ENCODE peak calls at places on chromosomes 3 and 15, in six cellular contexts. A, Q, I, Y, U and C are unnamed samples.

GRCh38 chr3:11096266-11097135 is 57.8 kb upstream of the HRH1 start:
- DNase-seq in U (peak), I (peak), Q (peak), Y (peak), A (peak), C (no peak)

GRCh38 chr3:80496452-80496851 is 728.7 kb upstream of the ROBO1 start:
- DNase-seq in Y (no peak), I (no peak), U (no peak), A (no peak), Q (no peak), C (no peak)

GRCh38 chr3:161291191-161291901 is 70.2 kb downstream of the NMD3 start:
- DNase-seq in U (no peak), Y (no peak), A (no peak), I (no peak), Q (no peak), C (no peak)

GRCh38 chr3:194083253-194084224 is 52.4 kb upstream of the HES1 start:
- DNase-seq in A (no peak), U (no peak), Q (peak), I (no peak), Y (no peak), C (no peak)

GRCh38 chr3:159787191-159787590 is 201.4 kb upstream of the IL12A start:
- DNase-seq in Y (peak), I (peak), Q (peak), U (no peak), A (peak), C (no peak)

GRCh38 chr3:185420762-185421161 is 57.8 kb downstream of the MAP3K13 start:
- DNase-seq in U (no peak), I (no peak), A (no peak), Y (no peak), Q (no peak), C (no peak)

GRCh38 chr15:81400640-81401236 is 26.7 kb upstream of the TMC3 start:
- DNase-seq in A (peak), Y (peak), I (peak), U (no peak), Q (peak), C (peak)

GRCh38 chr3:1228289-1228688 is 135.5 kb downstream of the CNTN6 start:
- DNase-seq in I (no peak), Q (no peak), U (no peak), Y (no peak), A (no peak), C (no peak)

GRCh38 chr3:191721390-191721801 is 260.4 kb downstream of the PYDC2 start:
- DNase-seq in Y (no peak), Q (no peak), I (no peak), U (no peak), A (no peak), C (no peak)

GRCh38 chr3:11168881-11169805 is 14.8 kb downstream of the HRH1 start:
- DNase-seq in Q (peak), A (peak), I (no peak), Y (no peak), U (no peak), C (no peak)

GRCh38 chr15:31732695-31733094 is 297.6 kb upstream of the CHRNA7 start:
- DNase-seq in I (no peak), A (no peak), Q (no peak), Y (no peak), U (no peak), C (no peak)

GRCh38 chr3:65963787-65964707 is 74.7 kb downstream of the MAGI1 start:
- DNase-seq in U (no peak), A (peak), Y (peak), I (peak), Q (peak), C (no peak)

GRCh38 chr3:67384790-67385397 is 269.5 kb downstream of the SUCLG2 start:
- DNase-seq in Q (peak), U (peak), Y (peak), A (peak), I (peak), C (peak)

GRCh38 chr3:195077611-195078540 is 193.1 kb downstream of the XXYLT1 start:
- DNase-seq in Q (no peak), A (no peak), I (no peak), Y (no peak), U (no peak), C (no peak)

GRCh38 chr3:32109256-32109655 is 2.8 kb downstream of the GPD1L start:
- DNase-seq in Y (peak), U (no peak), A (peak), Q (peak), I (peak), C (no peak)

GRCh38 chr15:62895139-62895866 is 147.2 kb upstream of the TPM1 start:
- DNase-seq in A (peak), U (no peak), Q (peak), Y (no peak), I (peak), C (no peak)

GRCh38 chr3:55697177-55697865 is 210.2 kb upstream of the WNT5A start:
- DNase-seq in U (no peak), Y (no peak), Q (no peak), A (no peak), I (no peak), C (no peak)

GRCh38 chr3:36852071-36852470 is 87.7 kb upstream of the DCLK3 start:
- DNase-seq in U (no peak), Y (no peak), Q (no peak), A (no peak), I (no peak), C (no peak)

GRCh38 chr3:157572559-157573270 is 69.5 kb upstream of the VEPH1 start:
- DNase-seq in Q (peak), Y (peak), I (peak), U (no peak), A (peak), C (peak)

GRCh38 chr3:196227086-196227485 is 10.8 kb downstream of the SLC51A start:
- DNase-seq in I (no peak), A (no peak), Q (no peak), Y (no peak), U (no peak), C (no peak)

GRCh38 chr3:112388972-112389371 is 56.0 kb downstream of the CD200 start:
- DNase-seq in Q (no peak), U (no peak), I (no peak), Y (no peak), A (no peak), C (no peak)

GRCh38 chr3:124032351-124032880 is 40.5 kb upstream of the ROPN1 start:
- DNase-seq in Y (peak), Q (peak), A (no peak), I (peak), U (peak), C (peak)

GRCh38 chr3:126961191-126961790 is 21.6 kb upstream of the PLXNA1 start:
- DNase-seq in Q (peak), A (peak), U (no peak), Y (no peak), I (peak), C (no peak)

GRCh38 chr15:93052090-93052892 is 36.7 kb downstream of the RGMA start:
- DNase-seq in U (no peak), I (no peak), Y (no peak), Q (no peak), A (no peak), C (no peak)

GRCh38 chr3:72820405-72820804 is 27.8 kb downstream of the SHQ1 start:
- DNase-seq in Q (peak), I (no peak), A (peak), U (no peak), Y (no peak), C (no peak)

GRCh38 chr3:163521261-163521660 is 1557.0 kb downstream of the SI start:
- DNase-seq in A (no peak), I (no peak), U (no peak), Q (no peak), Y (no peak), C (no peak)

GRCh38 chr15:52785672-52786406 is 4.3 kb downstream of the ONECUT1 start:
- DNase-seq in I (no peak), U (no peak), Y (peak), A (no peak), Q (no peak), C (peak)

GRCh38 chr15:56805466-56806146 is 72.3 kb upstream of the ZNF280D start:
- DNase-seq in Q (peak), A (peak), Y (peak), U (no peak), I (peak), C (no peak)

GRCh38 chr15:69082041-69082502 is 67.6 kb downstream of the NOX5 start:
- DNase-seq in Y (no peak), Q (peak), I (peak), U (no peak), A (peak), C (no peak)

GRCh38 chr3:123667784-123668183 is 82.9 kb upstream of the HACD2 start:
- DNase-seq in A (peak), U (no peak), Y (no peak), Q (no peak), I (no peak), C (no peak)

GRCh38 chr3:179688847-179689246 is 36.0 kb downstream of the USP13 start:
- DNase-seq in Q (no peak), U (no peak), A (peak), I (no peak), Y (no peak), C (no peak)

GRCh38 chr3:122794779-122795673 is at the start of gene SLC49A4:
- DNase-seq in A (peak), U (peak), Y (peak), I (peak), Q (peak), C (peak)

GRCh38 chr15:23857028-23857641 is 170.0 kb upstream of the NDN start:
- DNase-seq in U (peak), A (peak), I (peak), Y (peak), Q (peak), C (peak)

DNA sequence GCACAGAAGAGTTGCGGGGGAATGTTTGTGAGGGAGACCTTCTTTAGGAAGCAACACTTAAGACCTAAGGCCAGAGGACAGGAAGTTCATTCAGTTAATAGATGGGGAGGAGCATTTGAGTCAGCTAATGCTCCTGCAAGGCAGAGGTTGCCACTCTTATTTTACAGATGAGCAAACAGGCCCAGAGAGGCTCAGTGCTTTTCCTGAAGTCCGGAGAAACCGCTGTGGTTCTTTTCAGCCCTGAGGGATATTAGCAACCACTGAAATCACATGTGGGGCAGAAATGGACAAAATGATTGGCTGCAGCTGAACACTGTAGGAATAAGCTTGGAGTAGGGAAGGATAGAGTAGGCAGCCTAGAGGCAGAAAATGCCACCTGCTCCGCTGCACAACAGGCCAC is 33.3 kb upstream of the RTP4 start:
- DNase-seq in Q (no peak), A (no peak), Y (no peak), U (no peak), I (no peak), C (no peak)
- H3K23ac ChIP-seq in Q (no peak), A (no peak), Y (no peak), U (no peak), I (no peak), C (no peak)

GRCh38 chr15:77623878-77624524 is 8.7 kb downstream of the LINGO1 start:
- DNase-seq in Q (peak), I (no peak), U (no peak), A (no peak), Y (no peak), C (no peak)

GRCh38 chr15:77624868-77625267 is 7.8 kb downstream of the LINGO1 start:
- DNase-seq in I (no peak), Q (no peak), Y (no peak), A (no peak), U (no peak), C (no peak)

GRCh38 chr15:77622212-77622941 is 10.3 kb downstream of the LINGO1 start:
- DNase-seq in I (no peak), A (no peak), Y (peak), Q (peak), U (peak), C (no peak)

GRCh38 chr15:77621847-77622211 is 10.9 kb downstream of the LINGO1 start:
- DNase-seq in U (no peak), A (no peak), Y (no peak), I (no peak), Q (no peak), C (no peak)

DNA sequence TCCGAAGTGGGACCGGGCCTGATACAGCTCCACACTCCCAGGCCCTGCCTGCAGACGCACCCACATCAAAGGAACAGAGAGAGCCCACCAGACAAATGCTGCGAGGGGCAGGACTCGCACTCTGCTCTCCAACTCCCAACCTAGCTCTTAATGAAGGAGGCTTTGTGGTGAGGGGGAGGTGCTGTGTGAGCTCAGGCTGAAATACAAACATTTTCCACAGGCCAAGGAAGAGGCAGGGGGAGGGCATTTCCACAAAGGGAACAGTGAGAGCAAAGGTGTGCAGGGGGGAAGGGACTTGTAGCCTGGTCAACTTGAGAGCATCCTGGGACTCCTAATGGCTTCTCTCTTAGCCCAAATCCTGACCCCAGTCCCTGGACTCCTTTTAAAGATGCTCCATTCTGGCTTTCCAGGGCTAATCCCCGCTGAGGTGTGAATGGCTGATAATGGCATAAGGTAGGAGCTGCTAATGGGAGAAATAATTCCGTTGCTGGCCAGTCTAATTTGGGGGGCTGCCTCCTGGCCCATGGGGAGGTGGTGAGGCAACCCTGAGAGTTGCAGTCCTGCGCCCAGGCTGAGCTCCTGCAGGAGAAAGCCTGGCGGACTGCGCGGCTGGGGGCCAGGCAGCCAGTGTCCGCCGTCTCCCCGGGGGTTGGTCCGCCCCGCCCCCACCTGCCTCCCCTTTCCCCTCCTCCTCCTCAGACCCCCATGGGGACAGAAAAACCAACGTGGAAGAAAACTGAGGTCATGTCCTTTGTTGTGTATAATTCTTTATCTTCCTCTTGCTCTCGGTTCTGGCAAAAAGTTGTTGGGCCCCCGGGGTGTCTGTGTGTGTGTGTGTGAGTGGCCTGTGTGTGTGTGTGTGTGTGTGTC is 9.5 kb downstream of the LINGO1 start:
- DNase-seq in U (no peak), Y (peak), Q (peak), A (no peak), I (no peak), C (no peak)
- H3K23ac ChIP-seq in U (no peak), Y (peak), Q (no peak), A (no peak), I (no peak), C (no peak)

DNA sequence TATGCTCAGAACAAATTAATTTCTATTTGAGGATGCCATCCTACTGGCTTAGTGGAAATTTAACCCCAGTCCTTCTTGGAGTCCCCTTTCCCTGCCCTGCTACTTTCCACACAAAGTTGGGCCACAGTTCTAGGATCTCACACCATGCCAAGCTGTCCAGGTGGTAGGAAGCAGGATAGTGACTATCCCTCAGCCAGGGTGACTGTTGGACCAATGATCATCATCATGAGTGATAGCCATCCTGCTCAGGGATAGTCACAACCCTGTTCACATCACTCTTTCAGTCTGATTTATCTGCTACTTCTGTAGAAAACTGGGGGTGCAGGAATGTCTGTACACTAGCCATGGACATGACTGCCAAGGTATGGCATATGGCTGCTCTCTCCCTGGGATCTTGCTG is 12.8 kb downstream of the HRG start:
- DNase-seq in I (no peak), Y (no peak), U (no peak), Q (no peak), A (no peak), C (no peak)
- H3K23ac ChIP-seq in I (no peak), Y (no peak), U (no peak), Q (no peak), A (no peak), C (no peak)

GRCh38 chr15:73727330-73728018 is 25.7 kb downstream of the INSYN1 start:
- DNase-seq in I (no peak), A (peak), Y (no peak), U (no peak), Q (peak), C (no peak)

GRCh38 chr15:73723146-73723545 is 30.0 kb downstream of the INSYN1 start:
- DNase-seq in U (no peak), A (no peak), Y (no peak), Q (no peak), I (no peak), C (no peak)

GRCh38 chr15:73722425-73722824 is 30.7 kb downstream of the INSYN1 start:
- DNase-seq in Q (no peak), U (no peak), Y (no peak), A (no peak), I (no peak), C (no peak)

GRCh38 chr15:73724211-73724610 is 28.9 kb downstream of the INSYN1 start:
- DNase-seq in A (no peak), Y (peak), Q (no peak), U (no peak), I (no peak), C (no peak)
- H3K23ac ChIP-seq in A (no peak), Y (no peak), Q (no peak), U (no peak), I (no peak), C (peak)

DNA sequence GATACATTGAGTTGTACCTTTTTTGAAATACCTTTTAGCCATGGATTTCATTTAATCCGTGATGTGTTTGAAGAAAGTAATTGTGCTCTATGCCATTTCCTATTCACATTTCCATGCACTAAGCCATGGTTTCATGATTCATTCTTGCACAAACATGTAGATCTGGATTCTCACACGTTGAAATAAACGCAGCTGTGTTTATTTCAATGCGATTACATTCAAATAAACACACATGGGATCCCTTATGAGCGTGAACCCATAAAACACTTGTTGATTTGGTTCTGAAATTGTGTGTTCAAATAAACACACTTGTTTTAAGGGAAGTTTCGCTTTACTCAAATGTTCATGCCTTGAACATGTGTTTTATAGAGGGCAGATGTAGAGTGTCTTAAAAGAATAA is 39.2 kb downstream of the BBX start:
- DNase-seq in I (no peak), U (no peak), A (peak), Q (peak), Y (no peak), C (no peak)
- H3K23ac ChIP-seq in I (no peak), U (no peak), A (no peak), Q (no peak), Y (no peak), C (no peak)

GRCh38 chr3:172216843-172217404 is 177.5 kb downstream of the FNDC3B start:
- DNase-seq in A (no peak), Y (no peak), Q (no peak), U (no peak), I (no peak), C (no peak)
- H3K23ac ChIP-seq in A (no peak), Y (no peak), Q (no peak), U (no peak), I (no peak), C (no peak)

GRCh38 chr15:99366013-99366412 is 114.7 kb downstream of the LRRC28 start:
- DNase-seq in U (no peak), A (no peak), I (no peak), Y (no peak), Q (no peak), C (no peak)
- H3K23ac ChIP-seq in U (no peak), A (no peak), I (no peak), Y (no peak), Q (no peak), C (no peak)